ENCODE peak calls at places on chromosomes 3 and 15, in five cellular contexts. C, M, K, R and O are unnamed samples. For H3K4me1, the result is how much of the 10 kb centered on the place peaks cover.

GRCh38 chr15:101366853-101367252 is 71.8 kb upstream of the SNRPA1 start:
- DNase-seq in C (no peak), M (no peak), K (no peak), R (no peak), O (no peak)

GRCh38 chr3:31423522-31423921 is 109.2 kb upstream of the STT3B start:
- DNase-seq in C (no peak), M (peak), K (no peak), R (no peak), O (peak)

GRCh38 chr15:37056168-37056893 is 44.0 kb downstream of the MEIS2 start:
- DNase-seq in C (no peak), M (peak), K (no peak), R (peak), O (no peak)

GRCh38 chr15:85854345-85855097 is 59.8 kb upstream of the KLHL25 start:
- DNase-seq in C (no peak), M (peak), K (no peak), R (peak), O (peak)

GRCh38 chr3:197368821-197369220 is 70.4 kb upstream of the DLG1 start:
- DNase-seq in C (no peak), M (no peak), K (no peak), R (no peak), O (no peak)

GRCh38 chr3:7977245-7978103 is 524.1 kb upstream of the LMCD1 start:
- DNase-seq in C (no peak), M (peak), K (no peak), R (no peak), O (no peak)

GRCh38 chr3:55805169-55805568 is 318.1 kb upstream of the WNT5A start:
- DNase-seq in C (no peak), M (no peak), K (no peak), R (no peak), O (no peak)

GRCh38 chr3:2652416-2652815 is 457.8 kb downstream of the IL5RA start:
- DNase-seq in C (no peak), M (no peak), K (no peak), R (no peak), O (no peak)

GRCh38 chr3:177284383-177284881 is 87.2 kb upstream of the TBL1XR1 start:
- DNase-seq in C (no peak), M (peak), K (no peak), R (peak), O (peak)

GRCh38 chr15:34109775-34110663 is 8.1 kb downstream of the PGBD4 start:
- DNase-seq in C (no peak), M (peak), K (no peak), R (no peak), O (no peak)

GRCh38 chr3:149717391-149718056 is 34.8 kb downstream of the COMMD2 start:
- DNase-seq in C (peak), M (peak), K (no peak), R (peak), O (peak)

GRCh38 chr3:33658971-33659848 is 58.8 kb downstream of the CLASP2 start:
- DNase-seq in C (no peak), M (peak), K (peak), R (peak), O (peak)
- TF ChIP-seq CTCF in C (no peak), M (no peak), K (no peak), R (no peak), O (no peak)

DNA sequence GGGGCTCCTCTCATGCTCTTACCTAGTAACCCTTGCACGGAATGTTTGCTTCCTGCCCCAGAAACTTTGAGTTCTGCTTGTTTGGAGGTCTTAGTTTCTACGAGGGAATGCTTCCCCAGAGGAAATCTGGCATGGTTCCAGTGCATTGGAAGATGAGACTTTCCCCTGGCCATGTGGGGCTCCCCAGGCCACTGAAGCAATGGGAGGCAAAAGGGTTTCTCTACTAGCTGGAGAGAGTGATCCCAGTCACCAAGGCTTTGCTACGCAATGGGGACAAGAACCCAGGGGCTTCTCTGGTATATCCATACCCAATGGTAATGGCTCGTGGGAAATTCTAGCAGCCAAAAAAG is 44.2 kb upstream of the RPL32 start:
- DNase-seq in C (no peak), M (no peak), K (no peak), R (no peak), O (no peak)
- H3K4me1 ChIP-seq in C (under half), M (under half), K (under half), R (under half), O (under half)

DNA sequence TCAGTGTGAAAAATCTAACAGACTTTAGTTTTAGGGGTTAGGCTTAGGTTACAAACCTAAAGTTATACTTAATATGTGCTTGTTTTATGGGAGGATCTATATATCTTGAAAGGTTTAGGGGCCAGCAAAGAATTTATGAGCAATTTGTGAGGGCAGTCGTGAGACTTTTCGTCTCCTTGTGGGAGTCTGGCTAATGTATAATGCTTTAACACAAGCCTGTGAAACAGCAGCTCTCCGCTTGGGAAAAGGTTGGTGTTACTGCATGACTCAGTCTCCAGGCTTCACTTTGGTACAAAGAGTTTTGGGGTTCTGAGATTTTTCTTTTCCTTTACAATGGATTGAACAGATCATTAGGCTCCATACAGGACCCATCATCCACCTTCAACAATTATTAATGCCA is 79.0 kb upstream of the MFGE8 start:
- DNase-seq in C (no peak), M (peak), K (no peak), R (no peak), O (no peak)
- TF ChIP-seq CTCF in C (no peak), M (no peak), K (no peak), R (no peak), O (no peak)

DNA sequence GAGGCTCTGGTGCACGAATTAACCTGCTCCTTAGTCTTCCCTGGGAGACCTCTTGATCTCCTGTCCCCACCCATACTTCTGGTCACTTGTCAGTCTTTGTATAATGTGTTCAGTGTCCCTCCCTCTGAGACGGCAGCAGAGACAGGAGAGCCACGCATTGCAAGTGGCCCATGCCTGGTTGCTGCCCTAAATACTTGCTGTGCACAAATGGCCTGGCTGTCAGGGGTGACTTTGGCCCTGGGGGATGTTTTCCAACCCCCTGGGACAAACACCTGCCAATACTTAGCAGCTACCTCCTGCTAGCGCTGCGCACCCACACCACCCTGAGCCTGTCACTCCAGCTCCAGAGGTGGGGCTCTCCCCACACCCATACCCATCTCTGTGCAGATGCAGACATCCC is 17.2 kb downstream of the KLF13 start:
- DNase-seq in C (no peak), M (no peak), K (no peak), R (no peak), O (peak)
- H3K4me1 ChIP-seq in C (half or more), M (under half), K (under half), R (half or more), O (half or more)

GRCh38 chr15:23467110-23467600 is 20.1 kb upstream of the GOLGA6L2 start:
- DNase-seq in C (no peak), M (peak), K (no peak), R (no peak), O (no peak)
- TF ChIP-seq CTCF in C (peak), M (no peak), K (peak), R (no peak), O (no peak)

GRCh38 chr3:120440001-120440703 is 10.6 kb downstream of the FSTL1 start:
- DNase-seq in C (no peak), M (peak), K (no peak), R (no peak), O (no peak)
- H3K4me1 ChIP-seq in C (half or more), M (under half), K (under half), R (under half), O (under half)